ENCODE peak calls at places on chromosome 11, in nine cellular contexts. J is GM12891, A is spleen, G is endothelial cell of umbilical vein, C is breast epithelium, X is sigmoid colon, L is upper lobe of left lung, P is stomach, V is GM23338. R is an unnamed sample.

GRCh38 chr11:16964501-16964900 is 49.7 kb downstream of the PLEKHA7 start:
- DNase-seq in J (no peak), X (no peak), C (no peak), P (no peak), A (peak; percentile 30), L (no peak), V (no peak), G (no peak), R (no peak)

GRCh38 chr11:64244107-64244506 is 2.6 kb downstream of the PPP1R14B start:
- DNase-seq in A (no peak), G (no peak), P (no peak), L (no peak), X (no peak), V (no peak), J (no peak), C (no peak), R (no peak)

GRCh38 chr11:19820100-19820499 is 107.5 kb downstream of the NAV2 start:
- DNase-seq in P (no peak), A (no peak), C (no peak), X (no peak), J (no peak), L (peak; percentile 81), G (no peak), V (no peak), R (no peak)

GRCh38 chr11:96329855-96330510 is 13.0 kb downstream of the MAML2 start:
- DNase-seq in P (no peak), X (no peak), V (no peak), A (no peak), J (no peak), C (no peak), L (no peak), G (no peak), R (no peak)

GRCh38 chr11:30568933-30569332 is 17.2 kb downstream of the MPPED2 start:
- DNase-seq in C (no peak), J (no peak), V (no peak), A (no peak), L (no peak), X (no peak), P (no peak), G (no peak), R (no peak)

GRCh38 chr11:73388241-73389133 is 12.3 kb downstream of the RELT start:
- DNase-seq in P (peak; percentile 34), G (no peak), X (peak; percentile 74), J (no peak), L (peak; percentile 82), C (no peak), V (peak; percentile 32), A (peak; percentile 94), R (peak; percentile 94)

GRCh38 chr11:131248588-131248987 is 121.8 kb upstream of the NTM start:
- DNase-seq in X (no peak), V (no peak), L (no peak), P (no peak), A (no peak), J (no peak), G (no peak), C (no peak), R (no peak)

GRCh38 chr11:94193288-94193687 is 64.6 kb downstream of the PANX1 start:
- DNase-seq in P (no peak), V (no peak), C (no peak), J (no peak), X (no peak), A (no peak), L (no peak), G (peak; percentile 10), R (no peak)

GRCh38 chr11:86625981-86626380 is 46.4 kb downstream of the ME3 start:
- DNase-seq in V (no peak), J (no peak), A (no peak), G (no peak), P (no peak), X (no peak), L (no peak), C (no peak), R (no peak)

GRCh38 chr11:76652989-76653673 is 17.4 kb downstream of the LRRC32 start:
- DNase-seq in V (no peak), C (no peak), J (no peak), A (no peak), L (peak; percentile 16), P (peak; percentile 20), G (no peak), X (peak; percentile 60), R (no peak)

GRCh38 chr11:23205156-23205871 is 345.0 kb upstream of the CCDC179 start:
- DNase-seq in J (no peak), A (no peak), V (no peak), L (no peak), X (no peak), P (no peak), C (no peak), G (peak; percentile 90), R (no peak)

GRCh38 chr11:120331301-120331966 is 4.8 kb upstream of the ARHGEF12 start:
- DNase-seq in J (no peak), L (no peak), A (no peak), G (no peak), C (no peak), X (no peak), V (no peak), P (peak; percentile 70), R (no peak)

GRCh38 chr11:79244175-79244804 is 196.5 kb downstream of the TENM4 start:
- DNase-seq in G (no peak), P (no peak), J (no peak), A (no peak), V (no peak), X (no peak), C (no peak), L (no peak), R (no peak)

GRCh38 chr11:117180661-117181585 is 2.4 kb downstream of the SIDT2 start:
- DNase-seq in V (peak; percentile 95), L (peak; percentile 82), G (peak; percentile 65), X (peak; percentile 92), A (peak; percentile 91), P (peak; percentile 87), C (peak; percentile 60), J (peak; percentile 64), R (peak; percentile 83)

GRCh38 chr11:94557992-94558391 is 9.2 kb upstream of the PIWIL4 start:
- DNase-seq in C (no peak), P (no peak), G (no peak), L (no peak), V (no peak), J (no peak), X (no peak), A (no peak), R (no peak)

GRCh38 chr11:124867700-124868099 is 2.5 kb downstream of the ROBO3 start:
- DNase-seq in A (no peak), V (peak; percentile 74), J (peak; percentile 52), C (no peak), G (peak; percentile 49), P (no peak), X (peak; percentile 63), L (no peak), R (peak; percentile 26)

GRCh38 chr11:134273317-134273712 is 2.9 kb upstream of the GLB1L3 start:
- DNase-seq in C (no peak), P (no peak), A (no peak), L (no peak), X (no peak), J (no peak), G (no peak), V (no peak), R (no peak)

GRCh38 chr11:116984589-116984988 is 113.6 kb downstream of the SIK3 start:
- DNase-seq in P (no peak), V (no peak), X (no peak), G (no peak), C (no peak), J (no peak), A (no peak), L (no peak), R (peak; percentile 75)

GRCh38 chr11:35344990-35345655 is 74.2 kb downstream of the SLC1A2 start:
- DNase-seq in J (no peak), C (no peak), V (no peak), L (peak; percentile 64), G (no peak), A (peak; percentile 74), X (no peak), P (no peak), R (peak; percentile 75)
- TF ChIP-seq POLR2AphosphoS5 in J (no peak), C (no peak), V (no peak), L (no peak), G (no peak), A (peak; percentile 52), X (no peak), P (no peak), R (no peak)

DNA sequence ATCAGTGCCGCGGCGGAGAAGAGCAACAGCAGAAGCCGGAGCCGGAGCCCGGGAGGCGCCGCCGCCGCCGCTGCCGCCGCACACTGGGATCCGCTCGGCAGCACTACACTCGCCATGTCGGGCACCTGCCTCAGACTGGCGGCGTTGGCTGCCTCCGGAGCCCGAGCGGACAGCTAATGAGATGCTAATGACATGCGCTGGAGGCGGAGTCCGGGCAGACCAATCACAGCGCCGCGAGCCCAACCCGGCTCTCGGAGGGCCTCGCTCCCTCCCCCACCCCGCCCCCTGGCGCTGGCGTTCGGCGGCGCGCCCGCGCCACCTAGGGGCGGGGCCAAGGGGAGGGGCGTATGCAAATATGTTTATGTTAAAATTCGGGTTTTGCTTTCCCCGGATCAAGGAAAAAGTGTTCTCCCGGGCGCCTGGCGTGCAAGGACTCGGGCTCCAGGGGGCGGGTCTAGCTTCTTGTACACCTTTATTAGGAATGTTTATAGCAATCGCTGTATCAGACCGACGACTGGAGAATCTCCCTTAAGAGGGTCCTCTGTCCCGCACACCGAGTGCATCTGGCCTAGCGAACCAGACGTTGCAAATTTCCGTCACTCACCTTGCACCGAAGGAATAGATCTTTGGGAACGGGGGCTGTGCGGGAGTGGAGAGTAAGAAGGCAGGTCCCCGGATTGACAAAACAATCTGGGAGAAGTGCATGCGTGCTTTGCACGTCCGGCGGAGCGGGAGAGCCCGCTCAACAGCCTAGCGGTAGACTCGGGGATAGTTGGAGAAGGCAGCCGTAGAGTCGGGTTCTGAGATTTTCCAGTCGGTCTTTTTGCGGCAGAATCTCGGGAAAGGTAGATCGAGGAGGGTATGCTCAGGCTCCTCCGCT is at the start of gene CADM1:
- DNase-seq in J (peak; percentile 61), A (peak; percentile 92), X (peak; percentile 97), V (peak; percentile 98), G (peak; percentile 84), P (peak; percentile 96), L (peak; percentile 97), C (peak; percentile 97), R (peak; percentile 13)
- TF ChIP-seq POLR2AphosphoS5 in J (peak; percentile 83), A (peak; percentile 92), X (peak; percentile 92), V (peak; percentile 94), G (no peak), P (peak; percentile 79), L (peak; percentile 48), C (peak; percentile 69), R (no peak)

DNA sequence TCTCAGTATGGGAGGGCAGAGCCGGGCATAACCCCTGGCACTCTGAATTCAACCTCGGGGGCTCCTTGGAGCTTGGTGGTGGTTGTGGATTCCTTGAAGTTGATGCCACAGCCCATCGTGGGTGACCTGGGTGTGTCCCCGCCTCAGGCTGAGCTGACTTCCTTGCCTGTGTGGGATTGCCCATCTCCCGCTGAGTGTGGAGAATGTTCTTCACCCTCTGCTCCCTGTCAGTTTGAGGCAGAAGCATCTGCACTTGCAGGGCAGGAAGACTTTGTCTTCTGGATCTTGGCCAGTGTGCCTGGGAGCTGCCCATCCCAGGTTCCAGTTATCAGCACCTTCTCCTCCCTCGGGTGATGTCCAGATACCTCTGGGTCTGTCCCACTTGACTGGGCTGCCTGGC is 25.3 kb downstream of the CD82 start:
- DNase-seq in C (no peak), X (no peak), P (no peak), L (no peak), G (no peak), A (no peak), V (no peak), J (no peak), R (no peak)
- TF ChIP-seq POLR2AphosphoS5 in C (no peak), X (no peak), P (no peak), L (no peak), G (no peak), A (no peak), V (no peak), J (no peak), R (no peak)

GRCh38 chr11:14089690-14090462 is 127.4 kb downstream of the SPON1 start:
- DNase-seq in P (no peak), A (no peak), L (no peak), C (no peak), X (no peak), G (no peak), J (no peak), V (no peak), R (no peak)
- TF ChIP-seq POLR2AphosphoS5 in P (no peak), A (no peak), L (no peak), C (no peak), X (no peak), G (no peak), J (no peak), V (no peak), R (no peak)